ENCODE peak calls at places on chromosomes 6 and 20, in seven cellular contexts. J, G, X, I, Y, O and E are unnamed samples.
A peak's percentile ranks its signal among the peaks of the same experiment; 100 is the strongest.

GRCh38 chr6:47414517-47415167 is 62.9 kb upstream of the CD2AP start:
- DNase-seq in Y (no peak), O (no peak), J (no peak), I (peak; percentile 55), X (peak; percentile 15), G (no peak), E (no peak)

GRCh38 chr6:150273457-150274309 is 95.1 kb upstream of the IYD start:
- DNase-seq in J (no peak), Y (no peak), X (no peak), O (no peak), I (no peak), G (no peak), E (no peak)

GRCh38 chr20:46293084-46293483 is 15.2 kb downstream of the CDH22 start:
- DNase-seq in G (no peak), I (no peak), X (peak; percentile 78), O (no peak), J (no peak), Y (no peak), E (no peak)

GRCh38 chr6:8627085-8627861 is 191.9 kb upstream of the SLC35B3 start:
- DNase-seq in O (no peak), G (no peak), X (no peak), J (no peak), I (no peak), Y (no peak), E (no peak)

GRCh38 chr6:151191477-151191995 is 48.2 kb upstream of the AKAP12 start:
- DNase-seq in G (no peak), O (no peak), I (no peak), Y (no peak), J (no peak), X (no peak), E (no peak)

GRCh38 chr6:48973486-48973885 is 489.6 kb downstream of the MMUT start:
- DNase-seq in G (no peak), X (no peak), J (no peak), I (no peak), O (no peak), Y (no peak), E (no peak)

GRCh38 chr20:40945754-40946451 is 82.7 kb upstream of the TOP1 start:
- DNase-seq in G (peak; percentile 48), Y (no peak), O (no peak), X (peak; percentile 86), J (peak; percentile 60), I (peak; percentile 90), E (peak; percentile 72)

GRCh38 chr6:119517428-119517827 is 167.9 kb upstream of the MAN1A1 start:
- DNase-seq in O (no peak), I (no peak), Y (no peak), G (no peak), X (no peak), J (no peak), E (no peak)

GRCh38 chr6:12112540-12113189 is 100.6 kb downstream of the HIVEP1 start:
- DNase-seq in Y (no peak), O (no peak), X (no peak), J (peak; percentile 65), I (peak; percentile 71), G (no peak), E (peak; percentile 8)

GRCh38 chr6:150211700-150212615 is 69.1 kb downstream of the PPP1R14C start:
- DNase-seq in J (no peak), O (no peak), Y (no peak), I (no peak), X (peak; percentile 20), G (no peak), E (no peak)

GRCh38 chr20:31806564-31807355 is 12.4 kb upstream of the MYLK2 start:
- DNase-seq in I (peak; percentile 65), J (no peak), O (no peak), X (no peak), G (no peak), Y (no peak), E (no peak)

GRCh38 chr6:132304891-132305305 is 96.4 kb downstream of the MOXD1 start:
- DNase-seq in I (no peak), X (no peak), J (no peak), G (no peak), O (no peak), Y (no peak), E (peak; percentile 37)

GRCh38 chr6:33117826-33118277 is 42.1 kb downstream of the HLA-DPB1 start:
- DNase-seq in G (no peak), O (no peak), X (peak; percentile 85), Y (no peak), J (no peak), I (no peak), E (no peak)

GRCh38 chr6:100462990-100463684 is 1.6 kb downstream of the SIM1 start:
- DNase-seq in O (no peak), I (peak; percentile 74), Y (no peak), J (no peak), G (no peak), X (peak; percentile 30), E (no peak)

GRCh38 chr6:56862415-56863175 is 92.3 kb upstream of the BEND6 start:
- DNase-seq in Y (no peak), X (no peak), G (no peak), I (no peak), J (no peak), O (no peak), E (no peak)

GRCh38 chr6:33192671-33193602 is 670 bp upstream of the COL11A2 start:
- DNase-seq in J (peak; percentile 70), O (peak; percentile 12), G (no peak), I (peak; percentile 92), Y (peak; percentile 47), X (peak; percentile 68), E (peak; percentile 52)

GRCh38 chr6:121443953-121444590 is 8.6 kb downstream of the GJA1 start:
- DNase-seq in X (no peak), Y (no peak), J (peak; percentile 43), O (no peak), I (no peak), G (no peak), E (no peak)

DNA sequence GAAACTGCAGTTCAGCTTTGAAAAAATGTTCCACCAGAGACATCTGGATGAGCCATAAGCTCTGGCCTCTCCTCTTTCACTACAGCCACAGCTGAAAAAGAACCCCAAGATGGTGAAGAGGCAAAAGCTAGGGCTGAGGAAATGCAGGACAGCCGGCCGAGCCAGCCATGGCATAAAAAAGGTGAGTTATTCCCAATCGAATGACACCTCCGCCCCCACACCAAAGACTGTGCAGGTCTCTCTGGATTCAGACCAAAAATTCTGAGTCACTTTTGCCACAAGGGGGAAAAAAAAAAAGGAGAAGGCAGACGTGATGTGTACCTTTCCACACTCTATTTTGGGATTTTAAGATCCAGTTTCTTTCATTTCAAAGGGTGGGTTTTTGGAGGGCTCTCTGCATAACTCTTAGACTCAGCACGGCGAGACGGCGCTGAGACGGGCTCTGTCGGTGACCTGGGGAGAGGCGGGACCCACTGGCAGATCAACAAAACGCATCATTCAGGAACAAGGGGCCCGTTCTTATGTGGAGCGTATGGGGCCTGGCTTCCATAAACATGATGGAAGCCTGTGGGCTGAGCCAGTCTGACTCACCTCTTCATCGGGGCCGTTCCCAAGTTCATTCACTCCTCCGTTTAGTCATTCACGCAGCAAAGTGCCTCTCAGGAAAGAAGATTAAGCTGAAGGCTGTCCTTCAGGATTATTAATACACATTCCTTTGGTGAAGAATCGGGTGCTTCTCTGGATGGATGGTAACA is 54.8 kb downstream of the NFATC2 start:
- DNase-seq in Y (no peak), O (no peak), G (no peak), X (no peak), J (no peak), I (peak; percentile 99), E (no peak)
- H3K27ac ChIP-seq in Y (no peak overlapping the region), O (no peak overlapping the region), G (no peak overlapping the region), X (no peak overlapping the region), J (no peak overlapping the region), I (peak overlapping the region; percentile 70), E (no peak overlapping the region)

GRCh38 chr20:23302386-23302785 is 48.2 kb upstream of the NXT1 start:
- DNase-seq in J (no peak), G (no peak), X (no peak), O (no peak), I (no peak), Y (no peak), E (no peak)

GRCh38 chr20:23304616-23305015 is 46.0 kb upstream of the NXT1 start:
- DNase-seq in I (peak; percentile 29), Y (no peak), G (no peak), J (no peak), X (no peak), O (no peak), E (no peak)

GRCh38 chr20:23305098-23305497 is 45.5 kb upstream of the NXT1 start:
- DNase-seq in I (peak; percentile 65), Y (no peak), G (no peak), J (no peak), X (no peak), O (no peak), E (peak; percentile 30)

GRCh38 chr20:23302801-23303200 is 47.8 kb upstream of the NXT1 start:
- DNase-seq in Y (no peak), X (no peak), G (no peak), O (no peak), J (no peak), I (no peak), E (no peak)

GRCh38 chr20:23303325-23304102 is 47.1 kb upstream of the NXT1 start:
- DNase-seq in J (no peak), X (no peak), I (no peak), O (no peak), Y (no peak), G (no peak), E (no peak)
- H3K27me3 ChIP-seq in J (no peaks in the 10 kb centered on the region), X (no peaks in the 10 kb centered on the region), I (peaks cover 25% of the 10 kb centered on the region), O (no peaks in the 10 kb centered on the region), Y (no peaks in the 10 kb centered on the region), G (no peaks in the 10 kb centered on the region), E (no peaks in the 10 kb centered on the region)

GRCh38 chr6:136668571-136668970 is 118.3 kb upstream of the MAP7 start:
- DNase-seq in J (no peak), G (no peak), I (no peak), X (no peak), Y (no peak), O (no peak), E (no peak)

GRCh38 chr6:136673571-136673970 is 118.7 kb downstream of the MAP3K5 start:
- DNase-seq in O (no peak), J (no peak), I (peak; percentile 63), Y (no peak), X (no peak), G (no peak), E (no peak)

GRCh38 chr6:136672144-136672543 is 120.1 kb downstream of the MAP3K5 start:
- DNase-seq in O (no peak), Y (no peak), J (no peak), G (no peak), X (no peak), I (no peak), E (no peak)

GRCh38 chr6:136666041-136666440 is 115.8 kb upstream of the MAP7 start:
- DNase-seq in X (no peak), O (no peak), J (no peak), I (no peak), G (no peak), Y (no peak), E (no peak)

DNA sequence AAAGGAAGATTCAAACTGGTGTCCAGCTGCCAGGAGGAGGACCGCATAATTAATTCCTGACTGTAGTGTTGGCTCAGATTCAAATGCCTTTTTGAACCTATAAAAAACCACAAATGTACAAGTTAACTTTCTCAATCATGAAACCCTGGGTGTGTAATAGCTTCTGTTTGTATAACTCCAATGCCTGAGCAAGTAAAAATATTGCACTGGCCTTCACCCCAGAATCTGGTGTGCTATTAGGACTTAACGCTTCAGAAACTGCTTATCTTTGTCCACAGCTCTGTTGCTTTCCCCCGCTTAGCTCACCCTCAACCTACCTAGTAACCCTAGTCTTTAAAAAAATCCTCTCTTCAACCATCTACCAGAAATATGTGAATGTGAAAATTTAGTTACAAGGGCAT is 119.1 kb upstream of the MAP7 start:
- DNase-seq in J (no peak), I (peak; percentile 59), G (no peak), X (no peak), Y (no peak), O (no peak), E (no peak)
- H3K27ac ChIP-seq in J (no peak overlapping the region), I (no peak overlapping the region), G (no peak overlapping the region), X (no peak overlapping the region), Y (no peak overlapping the region), O (no peak overlapping the region), E (no peak overlapping the region)

GRCh38 chr20:37911838-37912273 is 8.9 kb downstream of the VSTM2L start:
- DNase-seq in O (no peak), X (peak; percentile 85), G (no peak), J (peak; percentile 78), Y (no peak), I (peak; percentile 83), E (peak; percentile 81)
- H3K27me3 ChIP-seq in O (peaks cover 9% of the 10 kb centered on the region), X (peaks cover 11% of the 10 kb centered on the region), G (peaks cover 90% of the 10 kb centered on the region), J (peaks cover under 1% of the 10 kb centered on the region), Y (peaks cover 3% of the 10 kb centered on the region), I (peaks cover 58% of the 10 kb centered on the region), E (no peaks in the 10 kb centered on the region)